ENCODE peak calls at places on chromosome 19, in ten cellular contexts. D, E, V, N, K, U, O, J, M and S are unnamed samples.

GRCh38 chr19:42269518-42270345 is 680 bp downstream of the CIC start:
- DNase-seq in V (no peak), N (no peak), M (no peak), K (no peak), D (no peak), U (no peak), O (no peak), E (no peak), J (no peak), S (no peak)

GRCh38 chr19:19471682-19472081 is 43.7 kb downstream of the TSSK6 start:
- DNase-seq in E (no peak), K (no peak), M (no peak), D (no peak), V (no peak), N (no peak), J (no peak), U (no peak), O (no peak), S (no peak)

GRCh38 chr19:42528354-42529247 is at the start of gene CEACAM1:
- DNase-seq in V (peak; percentile 47), U (no peak), J (no peak), E (peak; percentile 30), D (no peak), M (no peak), N (no peak), K (no peak), O (peak; percentile 86), S (peak; percentile 48)

GRCh38 chr19:40613669-40614594 is 12.8 kb downstream of the LTBP4 start:
- DNase-seq in E (peak; percentile 79), U (peak; percentile 82), D (no peak), O (peak; percentile 77), M (peak; percentile 85), J (peak; percentile 80), N (peak; percentile 81), K (no peak), V (peak; percentile 94), S (peak; percentile 93)

GRCh38 chr19:7516878-7517277 is 975 bp downstream of the ZNF358 start:
- DNase-seq in U (no peak), K (no peak), D (no peak), V (no peak), N (no peak), J (no peak), E (no peak), M (no peak), O (no peak), S (no peak)

GRCh38 chr19:31530781-31531180 is 181.5 kb upstream of the TSHZ3 start:
- DNase-seq in N (no peak), M (no peak), O (no peak), E (no peak), V (no peak), J (no peak), K (no peak), D (no peak), U (no peak), S (no peak)

GRCh38 chr19:23392706-23393105 is 2.6 kb downstream of the ZNF91 start:
- DNase-seq in J (no peak), K (no peak), U (no peak), D (no peak), N (no peak), V (no peak), O (no peak), E (no peak), M (no peak), S (no peak)

GRCh38 chr19:48558018-48558684 is 6.2 kb downstream of the SULT2B1 start:
- DNase-seq in U (no peak), J (no peak), M (peak; percentile 36), D (no peak), V (no peak), N (peak; percentile 70), O (peak; percentile 87), E (peak; percentile 21), K (no peak), S (no peak)

GRCh38 chr19:52464798-52465470 is 11.6 kb downstream of the ZNF578 start:
- DNase-seq in N (no peak), K (peak; percentile 82), O (no peak), D (no peak), E (no peak), V (peak; percentile 7), J (peak; percentile 66), U (no peak), M (no peak), S (no peak)

GRCh38 chr19:15234525-15235130 is 2.4 kb upstream of the EPHX3 start:
- DNase-seq in O (no peak), D (no peak), K (no peak), U (no peak), E (no peak), V (no peak), N (no peak), M (no peak), J (no peak), S (no peak)

GRCh38 chr19:1942934-1943555 is 2.1 kb downstream of the CSNK1G2 start:
- DNase-seq in V (peak; percentile 43), O (no peak), K (no peak), D (no peak), M (no peak), N (no peak), U (no peak), J (peak; percentile 18), E (no peak), S (no peak)

GRCh38 chr19:2500861-2501260 is 24.9 kb downstream of the GADD45B start:
- DNase-seq in U (no peak), M (no peak), K (peak; percentile 94), N (no peak), O (no peak), J (no peak), V (no peak), E (no peak), D (no peak), S (no peak)

GRCh38 chr19:3294080-3294850 is 69.8 kb downstream of the CELF5 start:
- DNase-seq in U (no peak), V (no peak), M (no peak), J (no peak), O (no peak), K (no peak), E (no peak), D (no peak), N (no peak), S (no peak)

GRCh38 chr19:38374332-38375097 is at the start of gene PSMD8:
- DNase-seq in K (peak; percentile 99), E (peak; percentile 99), O (peak; percentile 100), D (peak; percentile 91), V (peak; percentile 98), N (peak; percentile 98), J (peak; percentile 99), U (peak; percentile 99), M (peak; percentile 98), S (peak; percentile 99)
- TF ChIP-seq CTCF in K (peak; percentile 23), E (peak; percentile 39), O (peak; percentile 31), D (peak; percentile 15), V (no peak), N (no peak), J (peak; percentile 25), U (peak; percentile 21), M (peak; percentile 31), S (peak; percentile 16)

DNA sequence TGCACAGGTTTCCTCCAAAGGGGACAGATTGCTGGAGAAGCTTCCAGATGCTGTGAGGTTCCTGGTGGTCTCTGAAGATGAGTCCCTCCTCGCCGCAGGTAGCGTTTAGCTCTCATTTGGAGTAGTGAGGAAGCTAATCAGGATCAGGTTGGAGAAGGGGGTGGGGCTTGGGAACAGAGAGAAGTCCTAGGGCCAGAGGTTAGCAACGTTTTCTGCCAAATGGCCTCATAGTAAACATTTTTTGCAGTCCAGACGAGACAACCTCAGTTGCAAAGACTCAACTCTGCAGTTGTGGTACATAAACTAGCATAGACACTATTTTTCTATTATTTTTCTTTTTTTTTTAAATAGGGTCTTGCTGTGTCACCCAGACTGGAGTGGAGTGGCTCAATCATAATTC is 34.7 kb upstream of the SIN3B start:
- DNase-seq in U (no peak), E (no peak), K (no peak), O (no peak), M (no peak), D (no peak), J (no peak), V (no peak), N (no peak), S (no peak)
- TF ChIP-seq CTCF in U (no peak), E (no peak), K (no peak), O (no peak), M (no peak), D (no peak), J (no peak), V (no peak), N (no peak), S (no peak)

GRCh38 chr19:5141926-5142724 is 173.2 kb downstream of the KDM4B start:
- DNase-seq in J (no peak), V (no peak), E (peak; percentile 9), K (no peak), D (no peak), O (no peak), N (no peak), U (peak; percentile 33), M (no peak), S (no peak)

GRCh38 chr19:5143471-5144411 is 174.8 kb downstream of the KDM4B start:
- DNase-seq in E (peak; percentile 10), D (no peak), J (no peak), M (no peak), K (no peak), O (no peak), U (peak; percentile 49), V (no peak), N (no peak), S (no peak)

GRCh38 chr19:5138606-5139594 is 170.0 kb downstream of the KDM4B start:
- DNase-seq in V (peak; percentile 77), N (peak; percentile 45), M (peak; percentile 94), O (no peak), D (peak; percentile 79), E (peak; percentile 57), K (no peak), U (peak; percentile 20), J (no peak), S (peak; percentile 91)

GRCh38 chr19:5142725-5143097 is 173.8 kb downstream of the KDM4B start:
- DNase-seq in K (no peak), D (no peak), M (no peak), O (no peak), E (peak; percentile 5), N (no peak), V (no peak), U (no peak), J (no peak), S (no peak)

GRCh38 chr19:5141278-5141925 is 172.5 kb downstream of the KDM4B start:
- DNase-seq in N (no peak), E (peak; percentile 8), D (no peak), U (peak; percentile 16), O (no peak), J (no peak), V (no peak), K (no peak), M (peak; percentile 37), S (no peak)
- TF ChIP-seq CTCF in N (no peak), E (no peak), D (no peak), U (no peak), O (no peak), J (no peak), V (no peak), K (no peak), M (no peak), S (no peak)

DNA sequence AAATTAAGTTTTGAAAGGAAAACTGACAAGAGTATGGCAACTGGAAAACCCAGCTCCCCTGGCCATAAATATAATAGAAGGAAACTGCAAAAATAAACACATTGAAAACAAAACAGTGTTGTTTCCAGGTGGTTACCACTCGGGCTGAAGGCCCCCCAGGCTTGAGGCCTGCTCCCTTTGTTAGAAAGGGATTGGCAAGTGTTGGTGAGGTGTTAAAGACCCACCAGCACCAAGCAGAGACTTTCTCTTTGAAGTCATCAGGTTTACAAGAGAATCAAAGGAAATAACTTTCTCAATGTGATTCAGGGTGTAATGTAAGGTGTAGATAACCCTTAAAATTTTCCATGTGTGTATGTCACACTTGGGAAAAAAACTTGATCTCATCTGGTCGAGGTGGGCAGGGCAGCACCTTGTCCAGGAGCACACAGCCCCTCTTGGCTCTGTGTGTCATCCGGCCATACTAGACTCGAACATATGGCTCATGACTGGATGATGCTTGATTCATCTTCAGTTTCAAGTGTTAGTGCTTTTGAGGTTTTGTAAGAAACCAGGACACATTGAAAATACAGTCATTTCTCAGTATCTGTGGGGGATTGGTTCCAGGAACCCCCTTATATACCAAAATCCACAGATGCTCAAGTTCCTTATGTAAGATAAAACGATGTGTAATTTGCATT is 7.8 kb downstream of the ACTN4 start:
- DNase-seq in U (no peak), K (no peak), D (no peak), N (no peak), O (no peak), E (no peak), M (no peak), J (no peak), V (no peak), S (peak; percentile 59)
- TF ChIP-seq CTCF in U (no peak), K (no peak), D (no peak), N (no peak), O (no peak), E (no peak), M (no peak), J (no peak), V (no peak), S (no peak)